ENCODE peak calls at places on chromosomes 16 and 17, in seven cellular contexts. One of them, this sample, is unnamed.

GRCh38 chr17:44044092-44044491 is 22.4 kb downstream of the LSM12 start:
- DNase-seq in CD4-positive, alpha-beta memory T cell: no peak
- DNase-seq in H1: no peak
- DNase-seq in tibial nerve: no peak
- DNase-seq in NT2/D1: no peak
- DNase-seq in mucosa of descending colon: no peak
- DNase-seq in stomach: no peak
- DNase-seq in this sample: no peak

GRCh38 chr16:85448557-85449194 is 164.4 kb upstream of the GSE1 start:
- DNase-seq in CD4-positive, alpha-beta memory T cell: peak; percentile 46
- DNase-seq in tibial nerve: no peak
- DNase-seq in H1: no peak
- DNase-seq in mucosa of descending colon: peak; percentile 88
- DNase-seq in NT2/D1: no peak
- DNase-seq in stomach: peak; percentile 84
- DNase-seq in this sample: peak; percentile 66

GRCh38 chr17:81398170-81398854 is 3.1 kb downstream of the BAHCC1 start:
- DNase-seq in H1: no peak
- DNase-seq in NT2/D1: no peak
- DNase-seq in mucosa of descending colon: no peak
- DNase-seq in stomach: no peak
- DNase-seq in CD4-positive, alpha-beta memory T cell: no peak
- DNase-seq in tibial nerve: no peak
- DNase-seq in this sample: no peak

GRCh38 chr16:17379121-17379571 is 91.6 kb downstream of the XYLT1 start:
- DNase-seq in CD4-positive, alpha-beta memory T cell: no peak
- DNase-seq in NT2/D1: no peak
- DNase-seq in tibial nerve: no peak
- DNase-seq in stomach: no peak
- DNase-seq in H1: no peak
- DNase-seq in mucosa of descending colon: no peak
- DNase-seq in this sample: no peak

GRCh38 chr17:4006165-4006589 is 41.9 kb upstream of the ATP2A3 start:
- DNase-seq in CD4-positive, alpha-beta memory T cell: no peak
- DNase-seq in H1: no peak
- DNase-seq in tibial nerve: no peak
- DNase-seq in stomach: no peak
- DNase-seq in mucosa of descending colon: no peak
- DNase-seq in NT2/D1: no peak
- DNase-seq in this sample: no peak

GRCh38 chr17:81986606-81987005 is 9.2 kb downstream of the ASPSCR1 start:
- DNase-seq in H1: no peak
- DNase-seq in tibial nerve: no peak
- DNase-seq in mucosa of descending colon: no peak
- DNase-seq in CD4-positive, alpha-beta memory T cell: no peak
- DNase-seq in stomach: no peak
- DNase-seq in NT2/D1: no peak
- DNase-seq in this sample: no peak

GRCh38 chr16:18933501-18933900 is 7.3 kb upstream of the SMG1 start:
- DNase-seq in tibial nerve: no peak
- DNase-seq in NT2/D1: no peak
- DNase-seq in mucosa of descending colon: no peak
- DNase-seq in H1: no peak
- DNase-seq in CD4-positive, alpha-beta memory T cell: no peak
- DNase-seq in stomach: no peak
- DNase-seq in this sample: no peak

GRCh38 chr17:76481091-76481655 is 13.8 kb downstream of the AANAT start:
- DNase-seq in NT2/D1: no peak
- DNase-seq in stomach: no peak
- DNase-seq in tibial nerve: no peak
- DNase-seq in CD4-positive, alpha-beta memory T cell: no peak
- DNase-seq in mucosa of descending colon: peak; percentile 67
- DNase-seq in H1: no peak
- DNase-seq in this sample: no peak

GRCh38 chr17:82952019-82952418 is 112.2 kb upstream of the ZNF750 start:
- DNase-seq in CD4-positive, alpha-beta memory T cell: no peak
- DNase-seq in mucosa of descending colon: peak; percentile 30
- DNase-seq in NT2/D1: no peak
- DNase-seq in tibial nerve: no peak
- DNase-seq in H1: no peak
- DNase-seq in stomach: no peak
- DNase-seq in this sample: no peak

GRCh38 chr17:47702391-47702995 is 8.5 kb downstream of the TBKBP1 start:
- DNase-seq in tibial nerve: no peak
- DNase-seq in NT2/D1: no peak
- DNase-seq in H1: no peak
- DNase-seq in CD4-positive, alpha-beta memory T cell: no peak
- DNase-seq in stomach: no peak
- DNase-seq in mucosa of descending colon: no peak
- DNase-seq in this sample: no peak

GRCh38 chr17:47703671-47704070 is 9.7 kb downstream of the TBKBP1 start:
- DNase-seq in H1: no peak
- DNase-seq in NT2/D1: no peak
- DNase-seq in CD4-positive, alpha-beta memory T cell: no peak
- DNase-seq in mucosa of descending colon: no peak
- DNase-seq in tibial nerve: no peak
- DNase-seq in stomach: no peak
- DNase-seq in this sample: no peak

GRCh38 chr17:47701603-47702002 is 7.6 kb downstream of the TBKBP1 start:
- DNase-seq in NT2/D1: no peak
- DNase-seq in CD4-positive, alpha-beta memory T cell: no peak
- DNase-seq in H1: no peak
- DNase-seq in stomach: no peak
- DNase-seq in mucosa of descending colon: no peak
- DNase-seq in tibial nerve: no peak
- DNase-seq in this sample: no peak

GRCh38 chr17:47704116-47704515 is 10.2 kb downstream of the TBKBP1 start:
- DNase-seq in tibial nerve: no peak
- DNase-seq in NT2/D1: no peak
- DNase-seq in H1: no peak
- DNase-seq in CD4-positive, alpha-beta memory T cell: no peak
- DNase-seq in stomach: no peak
- DNase-seq in mucosa of descending colon: peak; percentile 78
- DNase-seq in this sample: no peak

GRCh38 chr17:47703191-47703591 is 9.2 kb downstream of the TBKBP1 start:
- DNase-seq in NT2/D1: no peak
- DNase-seq in mucosa of descending colon: peak; percentile 72
- DNase-seq in H1: no peak
- DNase-seq in CD4-positive, alpha-beta memory T cell: peak; percentile 37
- DNase-seq in tibial nerve: no peak
- DNase-seq in stomach: no peak
- DNase-seq in this sample: peak; percentile 56
- H3K4me1 ChIP-seq in NT2/D1: peaks cover 29% of the 10 kb centered on the region
- H3K4me1 ChIP-seq in mucosa of descending colon: no peaks in the 10 kb centered on the region
- H3K4me1 ChIP-seq in H1: no peaks in the 10 kb centered on the region
- H3K4me1 ChIP-seq in CD4-positive, alpha-beta memory T cell: peaks cover 87% of the 10 kb centered on the region
- H3K4me1 ChIP-seq in tibial nerve: peaks cover 54% of the 10 kb centered on the region
- H3K4me1 ChIP-seq in stomach: peaks cover 23% of the 10 kb centered on the region
- H3K4me1 ChIP-seq in this sample: peaks cover 88% of the 10 kb centered on the region

GRCh38 chr16:55685973-55686372 is 30.2 kb downstream of the SLC6A2 start:
- DNase-seq in CD4-positive, alpha-beta memory T cell: no peak
- DNase-seq in NT2/D1: no peak
- DNase-seq in stomach: no peak
- DNase-seq in mucosa of descending colon: no peak
- DNase-seq in tibial nerve: no peak
- DNase-seq in H1: no peak
- DNase-seq in this sample: no peak

GRCh38 chr16:55682086-55682485 is 26.3 kb downstream of the SLC6A2 start:
- DNase-seq in H1: no peak
- DNase-seq in NT2/D1: no peak
- DNase-seq in CD4-positive, alpha-beta memory T cell: no peak
- DNase-seq in tibial nerve: no peak
- DNase-seq in stomach: no peak
- DNase-seq in mucosa of descending colon: no peak
- DNase-seq in this sample: no peak

GRCh38 chr16:55691771-55692170 is 36.0 kb downstream of the SLC6A2 start:
- DNase-seq in CD4-positive, alpha-beta memory T cell: no peak
- DNase-seq in mucosa of descending colon: no peak
- DNase-seq in stomach: no peak
- DNase-seq in tibial nerve: no peak
- DNase-seq in NT2/D1: no peak
- DNase-seq in H1: no peak
- DNase-seq in this sample: no peak

GRCh38 chr16:55686671-55687070 is 30.9 kb downstream of the SLC6A2 start:
- DNase-seq in stomach: no peak
- DNase-seq in NT2/D1: no peak
- DNase-seq in tibial nerve: no peak
- DNase-seq in mucosa of descending colon: no peak
- DNase-seq in CD4-positive, alpha-beta memory T cell: no peak
- DNase-seq in H1: no peak
- DNase-seq in this sample: no peak
- H3K36me3 ChIP-seq in stomach: no peaks in the 10 kb centered on the region
- H3K36me3 ChIP-seq in NT2/D1: no peaks in the 10 kb centered on the region
- H3K36me3 ChIP-seq in tibial nerve: no peaks in the 10 kb centered on the region
- H3K36me3 ChIP-seq in mucosa of descending colon: no peaks in the 10 kb centered on the region
- H3K36me3 ChIP-seq in CD4-positive, alpha-beta memory T cell: no peaks in the 10 kb centered on the region
- H3K36me3 ChIP-seq in H1: no peaks in the 10 kb centered on the region
- H3K36me3 ChIP-seq in this sample: no peaks in the 10 kb centered on the region

GRCh38 chr17:40553694-40554534 is 11.4 kb downstream of the CCR7 start:
- DNase-seq in H1: no peak
- DNase-seq in CD4-positive, alpha-beta memory T cell: no peak
- DNase-seq in mucosa of descending colon: peak; percentile 73
- DNase-seq in stomach: peak; percentile 25
- DNase-seq in tibial nerve: peak; percentile 66
- DNase-seq in NT2/D1: no peak
- DNase-seq in this sample: no peak
- H3K4me1 ChIP-seq in H1: no peaks in the 10 kb centered on the region
- H3K4me1 ChIP-seq in CD4-positive, alpha-beta memory T cell: peaks cover 99% of the 10 kb centered on the region
- H3K4me1 ChIP-seq in mucosa of descending colon: peaks cover 3% of the 10 kb centered on the region
- H3K4me1 ChIP-seq in stomach: peaks cover 79% of the 10 kb centered on the region
- H3K4me1 ChIP-seq in tibial nerve: peaks cover 95% of the 10 kb centered on the region
- H3K4me1 ChIP-seq in NT2/D1: peaks cover 10% of the 10 kb centered on the region
- H3K4me1 ChIP-seq in this sample: peaks cover 99% of the 10 kb centered on the region

GRCh38 chr17:37089998-37090397 is 141.2 kb downstream of the AATF start:
- DNase-seq in mucosa of descending colon: no peak
- DNase-seq in tibial nerve: no peak
- DNase-seq in CD4-positive, alpha-beta memory T cell: peak; percentile 83
- DNase-seq in H1: no peak
- DNase-seq in NT2/D1: no peak
- DNase-seq in stomach: no peak
- DNase-seq in this sample: peak; percentile 86

GRCh38 chr17:37094391-37094790 is 145.6 kb downstream of the AATF start:
- DNase-seq in mucosa of descending colon: no peak
- DNase-seq in stomach: no peak
- DNase-seq in CD4-positive, alpha-beta memory T cell: no peak
- DNase-seq in NT2/D1: no peak
- DNase-seq in tibial nerve: no peak
- DNase-seq in H1: no peak
- DNase-seq in this sample: no peak

GRCh38 chr17:37092701-37093100 is 143.9 kb downstream of the AATF start:
- DNase-seq in mucosa of descending colon: no peak
- DNase-seq in stomach: no peak
- DNase-seq in tibial nerve: no peak
- DNase-seq in H1: no peak
- DNase-seq in NT2/D1: no peak
- DNase-seq in CD4-positive, alpha-beta memory T cell: no peak
- DNase-seq in this sample: no peak

GRCh38 chr17:37090941-37091340 is 142.2 kb downstream of the AATF start:
- DNase-seq in stomach: no peak
- DNase-seq in CD4-positive, alpha-beta memory T cell: no peak
- DNase-seq in H1: no peak
- DNase-seq in mucosa of descending colon: no peak
- DNase-seq in tibial nerve: no peak
- DNase-seq in NT2/D1: no peak
- DNase-seq in this sample: no peak

GRCh38 chr17:37092041-37092440 is 143.3 kb downstream of the AATF start:
- DNase-seq in NT2/D1: no peak
- DNase-seq in tibial nerve: no peak
- DNase-seq in stomach: no peak
- DNase-seq in H1: no peak
- DNase-seq in CD4-positive, alpha-beta memory T cell: no peak
- DNase-seq in mucosa of descending colon: no peak
- DNase-seq in this sample: no peak
- H3K36me3 ChIP-seq in NT2/D1: peaks cover 54% of the 10 kb centered on the region
- H3K36me3 ChIP-seq in tibial nerve: peaks cover 79% of the 10 kb centered on the region
- H3K36me3 ChIP-seq in stomach: peaks cover 55% of the 10 kb centered on the region
- H3K36me3 ChIP-seq in H1: peaks cover 49% of the 10 kb centered on the region
- H3K36me3 ChIP-seq in CD4-positive, alpha-beta memory T cell: peaks cover 13% of the 10 kb centered on the region
- H3K36me3 ChIP-seq in mucosa of descending colon: peaks cover under 1% of the 10 kb centered on the region
- H3K36me3 ChIP-seq in this sample: peaks cover under 1% of the 10 kb centered on the region

GRCh38 chr17:36131436-36131835 is 27.8 kb downstream of the CCL4 start:
- DNase-seq in CD4-positive, alpha-beta memory T cell: no peak
- DNase-seq in mucosa of descending colon: no peak
- DNase-seq in tibial nerve: no peak
- DNase-seq in stomach: no peak
- DNase-seq in H1: no peak
- DNase-seq in NT2/D1: no peak
- DNase-seq in this sample: no peak
- H3K4me1 ChIP-seq in CD4-positive, alpha-beta memory T cell: no peaks in the 10 kb centered on the region
- H3K4me1 ChIP-seq in mucosa of descending colon: peaks cover 34% of the 10 kb centered on the region
- H3K4me1 ChIP-seq in tibial nerve: no peaks in the 10 kb centered on the region
- H3K4me1 ChIP-seq in stomach: no peaks in the 10 kb centered on the region
- H3K4me1 ChIP-seq in H1: no peaks in the 10 kb centered on the region
- H3K4me1 ChIP-seq in NT2/D1: no peaks in the 10 kb centered on the region
- H3K4me1 ChIP-seq in this sample: peaks cover 14% of the 10 kb centered on the region

DNA sequence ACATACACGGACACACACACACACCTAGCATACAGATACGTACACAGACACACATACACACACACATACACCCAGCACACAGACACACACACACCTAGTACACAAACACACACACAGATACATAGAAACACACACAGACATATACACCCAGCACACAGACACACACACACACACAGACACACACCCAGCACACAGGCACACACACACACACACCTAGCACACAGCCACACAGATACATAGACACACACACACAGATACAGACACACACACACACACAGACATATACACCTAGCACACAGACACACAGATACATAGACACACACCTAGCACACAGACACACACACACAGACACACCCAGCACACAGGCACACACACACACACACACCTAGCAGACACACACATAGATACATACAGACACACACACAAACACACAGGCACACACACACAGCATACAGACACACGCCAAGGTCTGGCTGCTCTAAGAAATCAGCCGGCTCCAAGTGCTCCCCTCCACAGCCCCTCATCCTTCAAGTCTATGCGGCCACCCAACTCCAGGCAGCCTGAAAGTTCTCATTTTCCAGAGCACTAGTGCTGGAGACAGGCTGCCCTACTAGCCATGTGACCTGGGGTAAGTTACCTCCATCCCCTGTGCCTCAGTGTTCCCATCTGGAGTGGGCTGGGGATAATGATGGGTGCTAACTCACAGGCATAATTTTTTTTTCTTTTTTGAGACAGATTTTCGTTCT is 13.2 kb downstream of the NR1D1 start:
- DNase-seq in H1: no peak
- DNase-seq in mucosa of descending colon: no peak
- DNase-seq in NT2/D1: no peak
- DNase-seq in CD4-positive, alpha-beta memory T cell: no peak
- DNase-seq in stomach: no peak
- DNase-seq in tibial nerve: no peak
- DNase-seq in this sample: no peak
- H3K36me3 ChIP-seq in H1: peaks cover 9% of the 10 kb centered on the region
- H3K36me3 ChIP-seq in mucosa of descending colon: peaks cover 11% of the 10 kb centered on the region
- H3K36me3 ChIP-seq in NT2/D1: peaks cover 28% of the 10 kb centered on the region
- H3K36me3 ChIP-seq in CD4-positive, alpha-beta memory T cell: peaks cover 44% of the 10 kb centered on the region
- H3K36me3 ChIP-seq in stomach: peaks cover 91% of the 10 kb centered on the region
- H3K36me3 ChIP-seq in tibial nerve: peaks cover 95% of the 10 kb centered on the region
- H3K36me3 ChIP-seq in this sample: peaks cover 43% of the 10 kb centered on the region

This sample was measured in CD8-positive, alpha-beta memory T cell.